ENCODE peak calls at places on chromosomes 1 and 21, in five cellular contexts. One of them, this sample, is unnamed.
A peak's percentile ranks its signal among the peaks of the same experiment; 100 is the strongest.

GRCh38 chr1:201562257-201562656 is 23.3 kb downstream of the NAV1 start:
- DNase-seq in IMR-90: peak; percentile 96
- DNase-seq in upper lobe of right lung: no peak
- DNase-seq in ovary: no peak
- DNase-seq in lung: no peak
- DNase-seq in this sample: peak; percentile 61

GRCh38 chr1:153540394-153541361 is at the start of gene S100A5:
- DNase-seq in IMR-90: peak; percentile 55
- DNase-seq in upper lobe of right lung: peak; percentile 58
- DNase-seq in ovary: no peak
- DNase-seq in lung: no peak
- DNase-seq in this sample: no peak

GRCh38 chr1:172870901-172871606 is 179.7 kb downstream of the TNFSF18 start:
- DNase-seq in IMR-90: peak; percentile 74
- DNase-seq in upper lobe of right lung: no peak
- DNase-seq in ovary: no peak
- DNase-seq in lung: no peak
- DNase-seq in this sample: no peak

GRCh38 chr1:168974117-168974516 is 132.4 kb upstream of the ATP1B1 start:
- DNase-seq in IMR-90: no peak
- DNase-seq in upper lobe of right lung: no peak
- DNase-seq in ovary: no peak
- DNase-seq in lung: no peak
- DNase-seq in this sample: no peak

GRCh38 chr1:77282187-77282865 is 507 bp downstream of the AK5 start:
- DNase-seq in IMR-90: peak; percentile 35
- DNase-seq in upper lobe of right lung: peak; percentile 58
- DNase-seq in ovary: no peak
- DNase-seq in lung: no peak
- DNase-seq in this sample: no peak

GRCh38 chr1:220013497-220013896 is 32.8 kb downstream of the EPRS1 start:
- DNase-seq in IMR-90: peak; percentile 59
- DNase-seq in upper lobe of right lung: no peak
- DNase-seq in ovary: no peak
- DNase-seq in lung: no peak
- DNase-seq in this sample: no peak

GRCh38 chr1:10966233-10966632 is 46.2 kb upstream of the TARDBP start:
- DNase-seq in IMR-90: no peak
- DNase-seq in upper lobe of right lung: no peak
- DNase-seq in ovary: no peak
- DNase-seq in lung: no peak
- DNase-seq in this sample: no peak

GRCh38 chr1:229640455-229640854 is 14.4 kb downstream of the URB2 start:
- DNase-seq in IMR-90: no peak
- DNase-seq in upper lobe of right lung: no peak
- DNase-seq in ovary: no peak
- DNase-seq in lung: no peak
- DNase-seq in this sample: no peak

GRCh38 chr1:109769335-109770078 is 5.8 kb upstream of the EPS8L3 start:
- DNase-seq in IMR-90: peak; percentile 95
- DNase-seq in upper lobe of right lung: peak; percentile 40
- DNase-seq in ovary: no peak
- DNase-seq in lung: no peak
- DNase-seq in this sample: peak; percentile 51

GRCh38 chr1:185244015-185244747 is 72.9 kb downstream of the IVNS1ABP start:
- DNase-seq in IMR-90: peak; percentile 94
- DNase-seq in upper lobe of right lung: no peak
- DNase-seq in ovary: no peak
- DNase-seq in lung: no peak
- DNase-seq in this sample: no peak

GRCh38 chr1:185541861-185542260 is 192.3 kb upstream of the HMCN1 start:
- DNase-seq in IMR-90: peak; percentile 65
- DNase-seq in upper lobe of right lung: no peak
- DNase-seq in ovary: no peak
- DNase-seq in lung: no peak
- DNase-seq in this sample: no peak

GRCh38 chr1:193211539-193211938 is 25.1 kb upstream of the B3GALT2 start:
- DNase-seq in IMR-90: peak; percentile 93
- DNase-seq in upper lobe of right lung: no peak
- DNase-seq in ovary: no peak
- DNase-seq in lung: no peak
- DNase-seq in this sample: no peak

GRCh38 chr1:201020040-201020591 is 3.4 kb downstream of the KIF21B start:
- DNase-seq in IMR-90: no peak
- DNase-seq in upper lobe of right lung: no peak
- DNase-seq in ovary: no peak
- DNase-seq in lung: no peak
- DNase-seq in this sample: no peak

GRCh38 chr1:6519935-6520621 is 28.6 kb upstream of the PLEKHG5 start:
- DNase-seq in IMR-90: peak; percentile 80
- DNase-seq in upper lobe of right lung: no peak
- DNase-seq in ovary: peak; percentile 71
- DNase-seq in lung: no peak
- DNase-seq in this sample: no peak

GRCh38 chr1:213374369-213374768 is 323.3 kb downstream of the RPS6KC1 start:
- DNase-seq in IMR-90: peak; percentile 32
- DNase-seq in upper lobe of right lung: peak; percentile 74
- DNase-seq in ovary: no peak
- DNase-seq in lung: peak; percentile 62
- DNase-seq in this sample: no peak

GRCh38 chr1:154801612-154802011 is 68.5 kb downstream of the KCNN3 start:
- DNase-seq in IMR-90: no peak
- DNase-seq in upper lobe of right lung: no peak
- DNase-seq in ovary: no peak
- DNase-seq in lung: no peak
- DNase-seq in this sample: no peak

GRCh38 chr1:156905176-156905575 is 11.7 kb downstream of the PEAR1 start:
- DNase-seq in IMR-90: no peak
- DNase-seq in upper lobe of right lung: no peak
- DNase-seq in ovary: no peak
- DNase-seq in lung: no peak
- DNase-seq in this sample: no peak
- H3K4me1 ChIP-seq in IMR-90: peaks cover 22% of the 10 kb centered on the region
- H3K4me1 ChIP-seq in upper lobe of right lung: peaks cover 21% of the 10 kb centered on the region
- H3K4me1 ChIP-seq in ovary: peaks cover 29% of the 10 kb centered on the region
- H3K4me1 ChIP-seq in lung: peaks cover 31% of the 10 kb centered on the region
- H3K4me1 ChIP-seq in this sample: no peaks in the 10 kb centered on the region

GRCh38 chr1:113676524-113676923 is 82.8 kb downstream of the PHTF1 start:
- DNase-seq in IMR-90: no peak
- DNase-seq in upper lobe of right lung: no peak
- DNase-seq in ovary: no peak
- DNase-seq in lung: no peak
- DNase-seq in this sample: no peak

GRCh38 chr1:113677250-113678158 is 81.8 kb downstream of the PHTF1 start:
- DNase-seq in IMR-90: peak; percentile 63
- DNase-seq in upper lobe of right lung: no peak
- DNase-seq in ovary: no peak
- DNase-seq in lung: no peak
- DNase-seq in this sample: no peak

GRCh38 chr1:113674591-113674990 is 84.7 kb downstream of the PHTF1 start:
- DNase-seq in IMR-90: peak; percentile 55
- DNase-seq in upper lobe of right lung: no peak
- DNase-seq in ovary: no peak
- DNase-seq in lung: no peak
- DNase-seq in this sample: no peak

GRCh38 chr1:113675299-113675698 is 84.0 kb downstream of the PHTF1 start:
- DNase-seq in IMR-90: peak; percentile 19
- DNase-seq in upper lobe of right lung: no peak
- DNase-seq in ovary: no peak
- DNase-seq in lung: no peak
- DNase-seq in this sample: no peak

DNA sequence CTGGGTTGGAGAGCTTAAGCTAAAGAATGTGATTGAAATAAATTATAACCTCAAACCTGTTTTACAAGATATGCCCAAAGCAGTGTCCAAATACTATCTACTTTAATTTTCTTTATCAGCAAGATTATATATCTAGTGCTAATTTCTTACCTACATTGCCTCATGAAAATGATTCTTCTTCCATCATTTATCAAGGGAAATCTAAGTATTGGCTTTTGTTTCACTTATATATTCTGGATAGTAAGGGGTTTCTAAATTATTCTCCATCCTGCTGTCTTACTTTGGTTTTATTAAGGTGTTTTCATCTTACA is 81.2 kb downstream of the PHTF1 start:
- DNase-seq in IMR-90: no peak
- DNase-seq in upper lobe of right lung: no peak
- DNase-seq in ovary: no peak
- DNase-seq in lung: no peak
- DNase-seq in this sample: no peak
- TF ChIP-seq CTCF in IMR-90: no peak
- TF ChIP-seq CTCF in upper lobe of right lung: no peak
- TF ChIP-seq CTCF in ovary: no peak
- TF ChIP-seq CTCF in lung: no peak
- TF ChIP-seq CTCF in this sample: no peak

GRCh38 chr1:24379733-24380315 is 33.8 kb downstream of the STPG1 start:
- DNase-seq in IMR-90: peak; percentile 76
- DNase-seq in upper lobe of right lung: no peak
- DNase-seq in ovary: no peak
- DNase-seq in lung: no peak
- DNase-seq in this sample: no peak

GRCh38 chr1:24383381-24383940 is 30.1 kb downstream of the STPG1 start:
- DNase-seq in IMR-90: no peak
- DNase-seq in upper lobe of right lung: no peak
- DNase-seq in ovary: no peak
- DNase-seq in lung: no peak
- DNase-seq in this sample: no peak

GRCh38 chr1:24382165-24382577 is 31.4 kb downstream of the STPG1 start:
- DNase-seq in IMR-90: no peak
- DNase-seq in upper lobe of right lung: no peak
- DNase-seq in ovary: no peak
- DNase-seq in lung: peak; percentile 11
- DNase-seq in this sample: no peak

GRCh38 chr1:24381256-24381655 is 32.3 kb downstream of the STPG1 start:
- DNase-seq in IMR-90: no peak
- DNase-seq in upper lobe of right lung: no peak
- DNase-seq in ovary: no peak
- DNase-seq in lung: peak; percentile 25
- DNase-seq in this sample: no peak

GRCh38 chr1:24380508-24380907 is 33.1 kb downstream of the STPG1 start:
- DNase-seq in IMR-90: no peak
- DNase-seq in upper lobe of right lung: no peak
- DNase-seq in ovary: no peak
- DNase-seq in lung: no peak
- DNase-seq in this sample: no peak
- H3K36me3 ChIP-seq in IMR-90: no peaks in the 10 kb centered on the region
- H3K36me3 ChIP-seq in upper lobe of right lung: peaks cover 12% of the 10 kb centered on the region
- H3K36me3 ChIP-seq in ovary: no peaks in the 10 kb centered on the region
- H3K36me3 ChIP-seq in lung: no peaks in the 10 kb centered on the region
- H3K36me3 ChIP-seq in this sample: no peaks in the 10 kb centered on the region

GRCh38 chr1:71834570-71835441 is 447.5 kb downstream of the NEGR1 start:
- DNase-seq in IMR-90: peak; percentile 2
- DNase-seq in upper lobe of right lung: no peak
- DNase-seq in ovary: no peak
- DNase-seq in lung: no peak
- DNase-seq in this sample: no peak

GRCh38 chr1:71836899-71837298 is 445.4 kb downstream of the NEGR1 start:
- DNase-seq in IMR-90: no peak
- DNase-seq in upper lobe of right lung: no peak
- DNase-seq in ovary: no peak
- DNase-seq in lung: no peak
- DNase-seq in this sample: no peak

GRCh38 chr1:71839876-71840275 is 442.5 kb downstream of the NEGR1 start:
- DNase-seq in IMR-90: no peak
- DNase-seq in upper lobe of right lung: no peak
- DNase-seq in ovary: no peak
- DNase-seq in lung: no peak
- DNase-seq in this sample: no peak

DNA sequence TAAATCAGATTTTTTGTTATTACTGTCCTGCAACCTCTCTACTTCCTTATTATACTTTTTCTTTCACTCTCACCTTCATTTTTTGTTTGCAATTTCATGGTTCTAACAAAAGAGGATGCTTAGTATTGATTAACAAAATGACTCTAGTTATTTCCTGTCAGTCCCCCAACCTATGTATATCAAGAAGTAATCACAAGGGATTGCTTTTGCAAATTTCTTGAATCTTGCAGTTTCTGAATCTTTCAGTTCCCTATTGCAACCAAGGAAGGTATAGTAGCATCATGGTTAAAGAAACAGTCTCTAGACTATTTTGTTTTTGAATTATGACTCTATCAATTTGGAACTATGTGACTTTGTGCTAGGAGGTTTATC is 446.9 kb downstream of the NEGR1 start:
- DNase-seq in IMR-90: no peak
- DNase-seq in upper lobe of right lung: no peak
- DNase-seq in ovary: no peak
- DNase-seq in lung: no peak
- DNase-seq in this sample: no peak
- H3K4me1 ChIP-seq in IMR-90: no peaks in the 10 kb centered on the region
- H3K4me1 ChIP-seq in upper lobe of right lung: no peaks in the 10 kb centered on the region
- H3K4me1 ChIP-seq in ovary: peaks cover 2% of the 10 kb centered on the region
- H3K4me1 ChIP-seq in lung: no peaks in the 10 kb centered on the region
- H3K4me1 ChIP-seq in this sample: peaks cover 4% of the 10 kb centered on the region

DNA sequence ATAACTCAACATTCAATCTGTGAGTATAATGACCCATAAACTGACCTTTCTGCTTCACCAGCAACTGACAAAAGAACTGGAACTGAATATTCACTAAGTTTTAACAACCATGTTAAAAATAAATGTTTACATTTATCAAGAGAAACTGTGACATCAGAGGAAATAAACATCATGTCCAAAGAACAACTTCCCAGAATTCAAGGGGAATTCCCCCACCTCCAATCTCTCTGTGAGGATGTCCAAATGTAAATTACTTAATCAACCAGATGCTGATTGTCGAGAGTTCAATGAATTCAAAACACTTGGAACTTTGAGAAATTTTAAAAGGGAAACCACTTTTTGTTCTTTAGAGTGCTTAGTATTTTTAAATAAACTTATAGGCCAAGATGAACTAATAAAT is 365.6 kb upstream of the ADGRL2 start:
- DNase-seq in IMR-90: peak; percentile 7
- DNase-seq in upper lobe of right lung: no peak
- DNase-seq in ovary: no peak
- DNase-seq in lung: no peak
- DNase-seq in this sample: no peak
- TF ChIP-seq CTCF in IMR-90: no peak
- TF ChIP-seq CTCF in upper lobe of right lung: no peak
- TF ChIP-seq CTCF in ovary: no peak
- TF ChIP-seq CTCF in lung: no peak
- TF ChIP-seq CTCF in this sample: no peak

DNA sequence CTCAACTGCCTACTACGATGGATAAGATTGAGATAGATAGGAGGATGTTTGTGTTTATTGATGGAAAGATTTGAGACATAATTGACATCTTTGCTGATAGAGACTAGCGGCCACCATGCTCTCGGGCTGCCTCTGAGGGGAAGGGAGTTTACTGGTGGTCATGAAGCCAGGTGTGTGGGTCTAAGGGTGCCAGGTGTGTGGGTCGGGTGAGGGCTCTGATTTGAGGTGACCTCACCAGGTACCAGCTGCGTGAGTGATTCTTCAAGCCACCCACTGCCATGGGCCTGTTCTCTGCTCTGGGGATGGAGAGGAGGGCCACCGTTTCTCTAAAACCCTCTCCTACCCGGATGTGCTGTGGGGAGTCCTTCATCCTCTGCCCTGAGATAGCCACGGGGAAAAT is 3.1 kb downstream of the UBASH3A start:
- DNase-seq in IMR-90: no peak
- DNase-seq in upper lobe of right lung: peak; percentile 25
- DNase-seq in ovary: no peak
- DNase-seq in lung: no peak
- DNase-seq in this sample: no peak
- H3K36me3 ChIP-seq in IMR-90: no peaks in the 10 kb centered on the region
- H3K36me3 ChIP-seq in upper lobe of right lung: no peaks in the 10 kb centered on the region
- H3K36me3 ChIP-seq in ovary: no peaks in the 10 kb centered on the region
- H3K36me3 ChIP-seq in lung: no peaks in the 10 kb centered on the region
- H3K36me3 ChIP-seq in this sample: no peaks in the 10 kb centered on the region

GRCh38 chr1:178275553-178275952 is 181.6 kb downstream of the RASAL2 start:
- DNase-seq in IMR-90: peak; percentile 37
- DNase-seq in upper lobe of right lung: no peak
- DNase-seq in ovary: no peak
- DNase-seq in lung: no peak
- DNase-seq in this sample: no peak
- H3K4me1 ChIP-seq in IMR-90: peaks cover 9% of the 10 kb centered on the region
- H3K4me1 ChIP-seq in upper lobe of right lung: peaks cover 17% of the 10 kb centered on the region
- H3K4me1 ChIP-seq in ovary: no peaks in the 10 kb centered on the region
- H3K4me1 ChIP-seq in lung: peaks cover 4% of the 10 kb centered on the region
- H3K4me1 ChIP-seq in this sample: no peaks in the 10 kb centered on the region